ENCODE peak calls at places on chromosomes 13 and 19, in seven cellular contexts. A is cardiac fibroblast, P is foreskin fibroblast, V is right lobe of liver, R is astrocyte of the spinal cord, J is psoas muscle, G is mucosa of descending colon. K is an unnamed sample.

GRCh38 chr19:28549680-28550277 is 663.2 kb downstream of the UQCRFS1 start:
- DNase-seq in A (no peak), P (no peak), V (no peak), R (no peak), J (no peak), G (no peak), K (no peak)

GRCh38 chr19:2663920-2664571 is 38.4 kb downstream of the GNG7 start:
- DNase-seq in A (no peak), P (no peak), V (no peak), R (no peak), J (no peak), G (peak), K (no peak)

GRCh38 chr13:110137677-110138008 is 169.3 kb downstream of the COL4A1 start:
- DNase-seq in A (no peak), P (no peak), V (peak), R (no peak), J (no peak), G (peak), K (no peak)

GRCh38 chr19:56170261-56170660 is 5.5 kb upstream of the GALP start:
- DNase-seq in A (peak), P (no peak), V (no peak), R (peak), J (no peak), G (no peak), K (peak)

GRCh38 chr13:48492123-48493075 is 40.5 kb downstream of the RCBTB2 start:
- DNase-seq in A (peak), P (peak), V (peak), R (no peak), J (peak), G (peak), K (no peak)

GRCh38 chr13:45179428-45179827 is 21.4 kb downstream of the KCTD4 start:
- DNase-seq in A (no peak), P (no peak), V (no peak), R (peak), J (no peak), G (no peak), K (no peak)

GRCh38 chr19:47406711-47407416 is 12.5 kb downstream of the MEIS3 start:
- DNase-seq in A (no peak), P (no peak), V (no peak), R (no peak), J (no peak), G (no peak), K (no peak)

GRCh38 chr13:102309110-102309509 is 92.7 kb downstream of the FGF14 start:
- DNase-seq in A (no peak), P (no peak), V (no peak), R (no peak), J (no peak), G (no peak), K (peak)

GRCh38 chr13:73677041-73677589 is 457.1 kb downstream of the KLF12 start:
- DNase-seq in A (peak), P (peak), V (no peak), R (peak), J (no peak), G (no peak), K (peak)

GRCh38 chr19:29380581-29380980 is 145.2 kb upstream of the VSTM2B start:
- DNase-seq in A (no peak), P (no peak), V (no peak), R (no peak), J (no peak), G (no peak), K (no peak)

GRCh38 chr19:33705090-33705847 is 83.5 kb downstream of the CHST8 start:
- DNase-seq in A (no peak), P (no peak), V (no peak), R (no peak), J (no peak), G (peak), K (no peak)

GRCh38 chr13:94552095-94552494 is 43.9 kb downstream of the TGDS start:
- DNase-seq in A (no peak), P (no peak), V (no peak), R (no peak), J (no peak), G (no peak), K (no peak)

GRCh38 chr13:95317037-95317989 is 16.1 kb upstream of the ABCC4 start:
- DNase-seq in A (peak), P (no peak), V (no peak), R (peak), J (no peak), G (no peak), K (no peak)

GRCh38 chr19:8090932-8091331 is 38.4 kb downstream of the CCL25 start:
- DNase-seq in A (no peak), P (no peak), V (no peak), R (no peak), J (no peak), G (no peak), K (no peak)

GRCh38 chr19:36847968-36848367 is 2.7 kb upstream of the ZNF345 start:
- DNase-seq in A (no peak), P (no peak), V (no peak), R (no peak), J (no peak), G (no peak), K (no peak)

GRCh38 chr13:33194820-33195692 is 90.5 kb downstream of the STARD13 start:
- DNase-seq in A (peak), P (peak), V (no peak), R (peak), J (no peak), G (no peak), K (peak)

GRCh38 chr19:47697863-47698609 is 15.2 kb upstream of the EHD2 start:
- DNase-seq in A (peak), P (peak), V (peak), R (peak), J (peak), G (peak), K (peak)

GRCh38 chr13:46778879-46779278 is 18.1 kb downstream of the ESD start:
- DNase-seq in A (peak), P (peak), V (no peak), R (peak), J (no peak), G (no peak), K (no peak)

GRCh38 chr19:29596080-29596479 is 10.0 kb upstream of the POP4 start:
- DNase-seq in A (no peak), P (no peak), V (no peak), R (no peak), J (no peak), G (no peak), K (no peak)

GRCh38 chr19:15875075-15875474 is 22.8 kb downstream of the CYP4F2 start:
- DNase-seq in A (no peak), P (no peak), V (no peak), R (no peak), J (no peak), G (no peak), K (no peak)

GRCh38 chr19:29075149-29075548 is 137.8 kb downstream of the UQCRFS1 start:
- DNase-seq in A (no peak), P (no peak), V (no peak), R (no peak), J (no peak), G (no peak), K (no peak)

GRCh38 chr19:40143612-40144011 is 47.6 kb upstream of the MAP3K10 start:
- DNase-seq in A (no peak), P (no peak), V (no peak), R (no peak), J (no peak), G (peak), K (no peak)

GRCh38 chr19:54266133-54266532 is 9.1 kb upstream of the LILRB5 start:
- DNase-seq in A (peak), P (peak), V (peak), R (peak), J (no peak), G (peak), K (peak)

GRCh38 chr19:33954686-33955085 is 158.0 kb downstream of the KCTD15 start:
- DNase-seq in A (no peak), P (no peak), V (no peak), R (no peak), J (no peak), G (no peak), K (no peak)

GRCh38 chr19:3743486-3743885 is 18.0 kb downstream of the APBA3 start:
- DNase-seq in A (peak), P (no peak), V (no peak), R (no peak), J (no peak), G (no peak), K (no peak)

GRCh38 chr13:31436478-31436877 is 236.7 kb downstream of the B3GLCT start:
- DNase-seq in A (no peak), P (no peak), V (no peak), R (no peak), J (no peak), G (no peak), K (no peak)

GRCh38 chr19:13097331-13098258 is 5.1 kb downstream of the LYL1 start:
- DNase-seq in A (no peak), P (no peak), V (peak), R (no peak), J (no peak), G (peak), K (no peak)
- H3K4me3 ChIP-seq in A (peak), P (no peak), V (no peak), R (no peak), J (peak), G (no peak), K (no peak)

GRCh38 chr19:17511724-17512573 is 500 bp downstream of the PGLS start:
- DNase-seq in A (peak), P (peak), V (peak), R (peak), J (peak), G (peak), K (peak)
- TF ChIP-seq CTCF in A (no peak), P (peak), V (peak), R (no peak), J (peak), G (peak), K (peak)

GRCh38 chr19:11243798-11244169 is 4.4 kb downstream of the ANGPTL8 start:
- DNase-seq in A (no peak), P (no peak), V (no peak), R (peak), J (no peak), G (no peak), K (no peak)
- H3K4me3 ChIP-seq in A (no peak), P (no peak), V (no peak), R (no peak), J (no peak), G (no peak), K (no peak)

GRCh38 chr13:80273717-80274116 is 67.2 kb downstream of the SPRY2 start:
- DNase-seq in A (no peak), P (no peak), V (no peak), R (no peak), J (no peak), G (no peak), K (no peak)

GRCh38 chr13:80274643-80275042 is 66.3 kb downstream of the SPRY2 start:
- DNase-seq in A (no peak), P (no peak), V (no peak), R (no peak), J (no peak), G (no peak), K (peak)

GRCh38 chr13:80278706-80279105 is 62.2 kb downstream of the SPRY2 start:
- DNase-seq in A (no peak), P (no peak), V (no peak), R (no peak), J (no peak), G (no peak), K (no peak)

GRCh38 chr13:80276371-80277289 is 64.3 kb downstream of the SPRY2 start:
- DNase-seq in A (peak), P (no peak), V (no peak), R (peak), J (no peak), G (no peak), K (peak)
- TF ChIP-seq CTCF in A (peak), P (no peak), V (no peak), R (no peak), J (peak), G (no peak), K (no peak)

DNA sequence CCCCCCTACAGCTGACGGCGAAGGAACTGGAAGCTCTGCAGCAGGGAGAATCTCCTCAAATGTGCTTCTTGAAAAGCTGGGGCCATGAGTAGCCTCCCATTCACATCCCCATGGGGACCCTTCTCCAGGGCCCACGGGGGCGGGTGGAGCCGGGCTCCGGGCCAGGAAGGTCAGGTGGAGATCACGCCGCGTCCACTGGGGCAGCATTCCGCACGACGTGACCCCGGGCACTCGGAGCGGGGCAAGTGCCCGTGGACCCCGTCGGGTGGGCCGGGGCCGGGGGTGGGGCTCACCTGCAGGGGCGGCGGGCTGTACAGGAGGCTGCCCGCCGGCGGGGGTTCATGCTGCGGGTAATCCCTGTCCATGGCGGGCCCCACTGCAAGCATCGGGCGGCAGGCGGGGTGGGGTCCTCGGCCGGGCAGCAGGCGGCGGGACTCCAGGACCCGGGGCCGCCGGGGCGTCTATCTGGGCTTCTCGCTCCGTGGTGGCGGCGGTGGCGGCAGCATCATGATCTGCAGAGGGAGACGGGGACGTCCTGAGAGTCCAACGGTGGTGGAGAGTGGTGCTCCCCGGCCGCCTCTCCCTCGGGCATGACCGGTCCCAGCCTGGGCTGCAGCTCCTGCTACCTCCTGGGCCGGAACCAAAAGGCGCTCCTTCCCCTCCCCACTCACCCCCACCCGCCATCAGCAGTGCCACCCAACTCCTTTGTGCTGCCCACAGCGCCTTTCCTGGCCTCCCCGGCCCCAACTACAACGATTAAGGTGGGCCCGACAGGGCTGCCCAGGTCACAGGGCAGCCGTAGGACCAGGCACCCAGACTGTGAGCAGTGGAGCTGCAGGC is 20.0 kb downstream of the SBNO2 start:
- DNase-seq in A (no peak), P (no peak), V (peak), R (no peak), J (peak), G (no peak), K (no peak)
- H3K4me3 ChIP-seq in A (peak), P (peak), V (peak), R (no peak), J (peak), G (no peak), K (peak)

GRCh38 chr13:90413548-90413947 is 933.9 kb upstream of the MIR17HG start:
- DNase-seq in A (no peak), P (no peak), V (no peak), R (no peak), J (no peak), G (no peak), K (no peak)
- TF ChIP-seq CTCF in A (no peak), P (no peak), V (no peak), R (no peak), J (no peak), G (no peak), K (no peak)

GRCh38 chr19:42324655-42325307 is 654 bp upstream of the MEGF8 start:
- DNase-seq in A (no peak), P (no peak), V (peak), R (no peak), J (no peak), G (peak), K (no peak)
- H3K4me3 ChIP-seq in A (peak), P (peak), V (peak), R (peak), J (peak), G (no peak), K (no peak)

DNA sequence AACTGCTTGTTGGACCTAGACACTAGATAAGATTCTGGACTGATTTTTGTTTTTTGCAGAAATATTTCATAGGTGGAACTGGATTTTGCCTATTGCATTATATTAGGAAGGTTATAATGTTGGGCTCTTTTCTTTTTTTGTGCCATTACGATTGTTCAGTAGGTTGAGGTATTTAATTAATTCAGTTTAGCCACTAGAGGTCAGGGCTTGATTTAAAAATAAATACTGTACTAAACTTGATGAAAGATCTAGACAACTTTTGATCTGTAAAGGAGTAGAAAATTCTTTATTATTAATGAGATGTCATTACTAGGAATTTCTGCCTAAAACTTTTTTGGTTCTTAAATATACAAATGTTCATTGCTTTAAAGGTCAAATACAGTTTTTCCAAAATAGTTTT is 15.2 kb upstream of the SUPT20H start:
- DNase-seq in A (peak), P (no peak), V (no peak), R (peak), J (no peak), G (no peak), K (peak)
- TF ChIP-seq CTCF in A (peak), P (no peak), V (peak), R (peak), J (peak), G (no peak), K (peak)

K was measured in bronchial epithelial cell.